ENCODE peak calls at places on chromosomes 6 and 20, in six cellular contexts. One of them, this sample, is unnamed.

GRCh38 chr6:155077784-155078183 is 82.7 kb downstream of the TIAM2 start:
- DNase-seq in colonic mucosa: no peak
- DNase-seq in sigmoid colon: no peak
- DNase-seq in tibial nerve: no peak
- DNase-seq in small intestine: no peak
- DNase-seq in psoas muscle: no peak
- DNase-seq in this sample: no peak

GRCh38 chr6:110951986-110952794 is 6.3 kb upstream of the GTF3C6 start:
- DNase-seq in colonic mucosa: no peak
- DNase-seq in sigmoid colon: no peak
- DNase-seq in tibial nerve: no peak
- DNase-seq in small intestine: no peak
- DNase-seq in psoas muscle: no peak
- DNase-seq in this sample: no peak

GRCh38 chr20:52103469-52103910 is 88.1 kb downstream of the ZFP64 start:
- DNase-seq in colonic mucosa: no peak
- DNase-seq in sigmoid colon: no peak
- DNase-seq in tibial nerve: no peak
- DNase-seq in small intestine: no peak
- DNase-seq in psoas muscle: no peak
- DNase-seq in this sample: no peak

GRCh38 chr6:3176562-3177355 is 19.4 kb upstream of the TUBB2A start:
- DNase-seq in colonic mucosa: no peak
- DNase-seq in sigmoid colon: no peak
- DNase-seq in tibial nerve: no peak
- DNase-seq in small intestine: no peak
- DNase-seq in psoas muscle: no peak
- DNase-seq in this sample: no peak

GRCh38 chr20:1876975-1877603 is 18.1 kb upstream of the SIRPA start:
- DNase-seq in colonic mucosa: no peak
- DNase-seq in sigmoid colon: no peak
- DNase-seq in tibial nerve: no peak
- DNase-seq in small intestine: no peak
- DNase-seq in psoas muscle: peak; percentile 13
- DNase-seq in this sample: no peak

GRCh38 chr20:63658749-63659187 is 656 bp downstream of the RTEL1 start:
- DNase-seq in colonic mucosa: no peak
- DNase-seq in sigmoid colon: no peak
- DNase-seq in tibial nerve: no peak
- DNase-seq in small intestine: no peak
- DNase-seq in psoas muscle: peak; percentile 77
- DNase-seq in this sample: no peak

GRCh38 chr6:125828476-125829039 is 37.8 kb downstream of the NCOA7 start:
- DNase-seq in colonic mucosa: no peak
- DNase-seq in sigmoid colon: no peak
- DNase-seq in tibial nerve: no peak
- DNase-seq in small intestine: no peak
- DNase-seq in psoas muscle: no peak
- DNase-seq in this sample: no peak

GRCh38 chr6:35036059-35036827 is 104.9 kb downstream of the TCP11 start:
- DNase-seq in colonic mucosa: no peak
- DNase-seq in sigmoid colon: no peak
- DNase-seq in tibial nerve: no peak
- DNase-seq in small intestine: no peak
- DNase-seq in psoas muscle: no peak
- DNase-seq in this sample: no peak

GRCh38 chr20:11499235-11499634 is 418.5 kb upstream of the BTBD3 start:
- DNase-seq in colonic mucosa: no peak
- DNase-seq in sigmoid colon: no peak
- DNase-seq in tibial nerve: no peak
- DNase-seq in small intestine: no peak
- DNase-seq in psoas muscle: no peak
- DNase-seq in this sample: no peak

GRCh38 chr6:112967974-112968373 is 620.8 kb downstream of the RFPL4B start:
- DNase-seq in colonic mucosa: no peak
- DNase-seq in sigmoid colon: no peak
- DNase-seq in tibial nerve: no peak
- DNase-seq in small intestine: no peak
- DNase-seq in psoas muscle: no peak
- DNase-seq in this sample: no peak
- H3K27ac ChIP-seq in colonic mucosa: no peak overlapping the region
- H3K27ac ChIP-seq in sigmoid colon: no peak overlapping the region
- H3K27ac ChIP-seq in tibial nerve: no peak overlapping the region
- H3K27ac ChIP-seq in small intestine: no peak overlapping the region
- H3K27ac ChIP-seq in psoas muscle: no peak overlapping the region
- H3K27ac ChIP-seq in this sample: no peak overlapping the region

DNA sequence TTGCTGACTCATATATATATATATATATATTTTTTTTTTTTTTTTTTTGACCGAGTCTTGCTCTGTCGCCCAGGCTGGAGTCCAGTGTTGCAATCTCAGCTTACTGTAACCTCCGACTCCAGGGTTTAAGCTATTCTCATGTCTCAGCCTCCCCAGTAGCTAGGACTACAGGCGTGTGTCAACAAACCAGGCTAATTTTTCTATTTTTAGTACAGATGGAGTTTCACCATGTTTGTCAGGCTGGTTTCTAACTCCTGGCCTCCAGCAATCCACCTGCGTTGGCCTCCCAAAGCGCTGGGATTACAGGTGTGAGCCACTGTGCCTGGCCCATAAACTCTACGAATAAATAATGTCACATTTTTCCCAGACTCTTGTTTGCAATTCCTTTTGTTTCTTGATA is 4.8 kb downstream of the LRP11 start:
- DNase-seq in colonic mucosa: no peak
- DNase-seq in sigmoid colon: no peak
- DNase-seq in tibial nerve: no peak
- DNase-seq in small intestine: no peak
- DNase-seq in psoas muscle: no peak
- DNase-seq in this sample: no peak
- H3K27ac ChIP-seq in colonic mucosa: no peak overlapping the region
- H3K27ac ChIP-seq in sigmoid colon: no peak overlapping the region
- H3K27ac ChIP-seq in tibial nerve: no peak overlapping the region
- H3K27ac ChIP-seq in small intestine: no peak overlapping the region
- H3K27ac ChIP-seq in psoas muscle: peak overlapping the region; percentile 60
- H3K27ac ChIP-seq in this sample: no peak overlapping the region

GRCh38 chr6:132401120-132401940 is at the start of gene MOXD1:
- DNase-seq in colonic mucosa: peak; percentile 32
- DNase-seq in sigmoid colon: peak; percentile 77
- DNase-seq in tibial nerve: no peak
- DNase-seq in small intestine: peak; percentile 22
- DNase-seq in psoas muscle: peak; percentile 52
- DNase-seq in this sample: peak; percentile 20
- H3K27ac ChIP-seq in colonic mucosa: no peak within 1 kb of the TSS
- H3K27ac ChIP-seq in sigmoid colon: peak within 1 kb of the TSS; percentile 73
- H3K27ac ChIP-seq in tibial nerve: peak within 1 kb of the TSS; percentile 74
- H3K27ac ChIP-seq in small intestine: no peak within 1 kb of the TSS
- H3K27ac ChIP-seq in psoas muscle: no peak within 1 kb of the TSS
- H3K27ac ChIP-seq in this sample: no peak within 1 kb of the TSS

DNA sequence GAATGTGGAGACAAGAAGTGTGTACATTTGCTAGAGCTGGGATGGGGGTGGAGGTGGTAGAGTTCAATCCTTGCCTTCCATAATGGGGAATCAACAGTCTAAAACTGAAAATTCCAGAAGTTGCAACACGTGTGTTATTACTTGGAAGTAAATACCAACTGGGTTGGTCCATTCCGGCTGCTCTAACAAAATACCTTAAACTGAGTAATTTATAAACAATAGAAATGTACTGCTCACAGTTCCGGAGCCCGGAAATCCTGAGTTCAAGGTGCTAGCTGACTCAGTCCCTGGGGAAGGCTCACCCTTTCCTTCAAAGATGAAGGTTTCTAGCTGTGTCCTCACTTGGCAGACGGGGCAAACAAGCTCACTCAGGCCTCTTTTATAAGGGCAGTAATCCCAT is 59.0 kb downstream of the RIN2 start:
- DNase-seq in colonic mucosa: no peak
- DNase-seq in sigmoid colon: peak; percentile 55
- DNase-seq in tibial nerve: no peak
- DNase-seq in small intestine: no peak
- DNase-seq in psoas muscle: no peak
- DNase-seq in this sample: no peak
- H3K27ac ChIP-seq in colonic mucosa: no peak overlapping the region
- H3K27ac ChIP-seq in sigmoid colon: no peak overlapping the region
- H3K27ac ChIP-seq in tibial nerve: no peak overlapping the region
- H3K27ac ChIP-seq in small intestine: no peak overlapping the region
- H3K27ac ChIP-seq in psoas muscle: no peak overlapping the region
- H3K27ac ChIP-seq in this sample: no peak overlapping the region

GRCh38 chr6:17584241-17584803 is 15.8 kb upstream of the FAM8A1 start:
- DNase-seq in colonic mucosa: no peak
- DNase-seq in sigmoid colon: peak; percentile 79
- DNase-seq in tibial nerve: no peak
- DNase-seq in small intestine: peak; percentile 69
- DNase-seq in psoas muscle: no peak
- DNase-seq in this sample: no peak
- H3K27ac ChIP-seq in colonic mucosa: no peak overlapping the region
- H3K27ac ChIP-seq in sigmoid colon: peak overlapping the region; percentile 74
- H3K27ac ChIP-seq in tibial nerve: peak overlapping the region; percentile 30
- H3K27ac ChIP-seq in small intestine: no peak overlapping the region
- H3K27ac ChIP-seq in psoas muscle: peak overlapping the region; percentile 76
- H3K27ac ChIP-seq in this sample: peak overlapping the region; percentile 2

DNA sequence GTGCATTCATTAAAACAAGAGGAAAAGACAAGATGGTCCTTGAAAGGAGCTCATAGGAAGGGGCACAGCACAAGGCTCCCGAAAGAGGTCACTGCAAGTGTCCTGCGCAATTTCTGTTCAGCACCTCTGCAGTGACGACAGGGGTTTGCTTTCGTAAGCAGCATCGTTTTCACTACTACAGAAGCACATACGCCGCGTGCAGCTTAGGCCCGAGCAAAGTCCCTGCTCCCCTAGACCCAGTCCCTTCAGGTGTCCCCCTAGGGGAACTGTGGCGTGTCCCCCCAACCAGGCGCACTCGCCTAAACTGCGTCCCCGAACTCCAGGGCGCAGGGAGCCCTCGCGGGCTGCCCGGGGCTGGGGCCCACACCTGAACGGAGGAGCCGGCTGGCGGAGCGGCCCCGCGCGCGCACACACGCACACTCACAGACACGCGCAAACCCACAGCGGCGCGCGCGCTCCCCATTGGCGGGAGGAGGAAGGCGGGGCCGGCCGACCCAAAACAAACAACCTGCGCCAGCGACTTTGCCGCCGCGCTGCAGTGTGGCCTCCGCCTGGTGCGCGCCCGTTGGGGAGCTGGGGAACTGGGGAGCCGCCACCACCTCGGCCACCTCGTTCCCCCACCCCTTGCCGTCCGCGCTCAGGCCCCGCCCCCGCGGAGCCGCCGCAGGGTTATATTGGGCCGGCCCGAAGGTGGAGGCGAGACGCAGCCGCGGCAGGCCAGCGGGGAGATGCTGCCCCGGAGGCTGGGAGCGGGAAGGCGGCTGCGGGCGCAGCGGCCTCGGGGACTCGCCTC is at the start of gene FOXQ1:
- DNase-seq in colonic mucosa: peak; percentile 77
- DNase-seq in sigmoid colon: no peak
- DNase-seq in tibial nerve: no peak
- DNase-seq in small intestine: peak; percentile 90
- DNase-seq in psoas muscle: peak; percentile 55
- DNase-seq in this sample: no peak
- H3K27ac ChIP-seq in colonic mucosa: no peak within 1 kb of the TSS
- H3K27ac ChIP-seq in sigmoid colon: peak within 1 kb of the TSS; percentile 84
- H3K27ac ChIP-seq in tibial nerve: no peak within 1 kb of the TSS
- H3K27ac ChIP-seq in small intestine: peak within 1 kb of the TSS; percentile 44
- H3K27ac ChIP-seq in psoas muscle: no peak within 1 kb of the TSS
- H3K27ac ChIP-seq in this sample: peak within 1 kb of the TSS; percentile 30

GRCh38 chr6:156600678-156601077 is 176.5 kb upstream of the ARID1B start:
- DNase-seq in colonic mucosa: no peak
- DNase-seq in sigmoid colon: no peak
- DNase-seq in tibial nerve: no peak
- DNase-seq in small intestine: no peak
- DNase-seq in psoas muscle: no peak
- DNase-seq in this sample: no peak
- H3K27ac ChIP-seq in colonic mucosa: no peak overlapping the region
- H3K27ac ChIP-seq in sigmoid colon: peak overlapping the region; percentile 58
- H3K27ac ChIP-seq in tibial nerve: peak overlapping the region; percentile 54
- H3K27ac ChIP-seq in small intestine: no peak overlapping the region
- H3K27ac ChIP-seq in psoas muscle: no peak overlapping the region
- H3K27ac ChIP-seq in this sample: no peak overlapping the region